ENCODE peak calls at places on chromosomes 13 and 19, in ten cellular contexts. S is activated CD4-positive, alpha-beta T cell treated with anti-CD3 and anti-CD28 coated beads, Interleukin-2, amount 10 ng/mL, durations not matched to agents 24 days and 14 days; M is A549; I is epithelial cell of prostate; A is neuronal stem cell; Z is GOT3; W is frontal cortex; D is BJ; Q is stimulated activated CD4-positive, alpha-beta T cell treated with anti-CD3 and anti-CD28 coated beads, Interleukin-1b, Interleukin-23, amount 100 ng/mL, for 48 hours; U is NCI-H2081. B is an unnamed sample.

GRCh38 chr19:29516821-29517395 is 8.9 kb upstream of the VSTM2B start:
- DNase-seq in S (no peak), M (no peak), I (no peak), A (no peak), Z (no peak), W (no peak), D (no peak), Q (no peak), U (no peak), B (no peak)

GRCh38 chr19:6393982-6394412 is 1.0 kb upstream of the GTF2F1 start:
- DNase-seq in S (no peak), M (no peak), I (no peak), A (no peak), Z (no peak), W (peak), D (no peak), Q (peak), U (no peak), B (no peak)

GRCh38 chr19:17996826-17997316 is 11.1 kb upstream of the ARRDC2 start:
- DNase-seq in S (peak), M (peak), I (no peak), A (peak), Z (peak), W (peak), D (no peak), Q (peak), U (peak), B (peak)

GRCh38 chr13:101127741-101128353 is 288.5 kb downstream of the NALCN start:
- DNase-seq in S (peak), M (peak), I (no peak), A (peak), Z (no peak), W (peak), D (no peak), Q (no peak), U (peak), B (no peak)

GRCh38 chr13:76667551-76667950 is 218.7 kb downstream of the KCTD12 start:
- DNase-seq in S (no peak), M (peak), I (no peak), A (no peak), Z (no peak), W (no peak), D (no peak), Q (no peak), U (no peak), B (peak)

GRCh38 chr19:17149393-17150135 is 65.6 kb upstream of the USE1 start:
- DNase-seq in S (no peak), M (no peak), I (no peak), A (no peak), Z (no peak), W (no peak), D (no peak), Q (no peak), U (no peak), B (no peak)

GRCh38 chr13:95160112-95160906 is 140.9 kb downstream of the ABCC4 start:
- DNase-seq in S (no peak), M (peak), I (no peak), A (no peak), Z (no peak), W (no peak), D (no peak), Q (no peak), U (peak), B (no peak)

GRCh38 chr13:103883152-103883551 is 816.9 kb upstream of the SLC10A2 start:
- DNase-seq in S (no peak), M (peak), I (peak), A (peak), Z (peak), W (peak), D (peak), Q (no peak), U (peak), B (peak)

GRCh38 chr19:27975419-27976005 is 1237.4 kb downstream of the UQCRFS1 start:
- DNase-seq in S (no peak), M (no peak), I (no peak), A (no peak), Z (no peak), W (no peak), D (no peak), Q (no peak), U (no peak), B (no peak)

GRCh38 chr13:51262501-51263211 is 40.5 kb downstream of the FAM124A start:
- DNase-seq in S (no peak), M (no peak), I (no peak), A (no peak), Z (no peak), W (no peak), D (no peak), Q (no peak), U (no peak), B (peak)

GRCh38 chr19:41421314-41421713 is 5.9 kb downstream of the B3GNT8 start:
- DNase-seq in S (no peak), M (no peak), I (no peak), A (no peak), Z (no peak), W (no peak), D (no peak), Q (no peak), U (peak), B (no peak)

GRCh38 chr13:19781526-19781925 is 1.2 kb downstream of the PSPC1 start:
- DNase-seq in S (peak), M (peak), I (no peak), A (no peak), Z (no peak), W (no peak), D (no peak), Q (no peak), U (no peak), B (no peak)

GRCh38 chr13:60214213-60215079 is 50.7 kb upstream of the DIAPH3 start:
- DNase-seq in S (no peak), M (no peak), I (no peak), A (no peak), Z (no peak), W (no peak), D (no peak), Q (no peak), U (no peak), B (no peak)

GRCh38 chr13:27483421-27483820 is 33.1 kb upstream of the MTIF3 start:
- DNase-seq in S (no peak), M (no peak), I (no peak), A (no peak), Z (no peak), W (no peak), D (no peak), Q (no peak), U (no peak), B (no peak)

GRCh38 chr13:24264976-24265375 is 44.4 kb upstream of the C1QTNF9 start:
- DNase-seq in S (peak), M (no peak), I (no peak), A (no peak), Z (no peak), W (no peak), D (no peak), Q (peak), U (no peak), B (no peak)

GRCh38 chr13:94009696-94010095 is 469.8 kb downstream of the DCT start:
- DNase-seq in S (no peak), M (no peak), I (no peak), A (no peak), Z (no peak), W (no peak), D (peak), Q (no peak), U (no peak), B (no peak)

GRCh38 chr19:10593820-10594637 is 6.9 kb upstream of the AP1M2 start:
- DNase-seq in S (no peak), M (no peak), I (no peak), A (no peak), Z (no peak), W (peak), D (no peak), Q (no peak), U (no peak), B (peak)

GRCh38 chr19:39372047-39372802 is 18.7 kb downstream of the PAF1 start:
- DNase-seq in S (no peak), M (no peak), I (no peak), A (no peak), Z (no peak), W (no peak), D (peak), Q (no peak), U (no peak), B (no peak)

GRCh38 chr19:41863209-41863931 is 3.3 kb downstream of the RPS19 start:
- DNase-seq in S (no peak), M (no peak), I (no peak), A (no peak), Z (no peak), W (no peak), D (no peak), Q (no peak), U (no peak), B (no peak)

GRCh38 chr19:13684021-13684420 is 80.3 kb upstream of the MRI1 start:
- DNase-seq in S (no peak), M (no peak), I (no peak), A (no peak), Z (no peak), W (no peak), D (no peak), Q (no peak), U (no peak), B (no peak)

GRCh38 chr19:36916991-36917390 is 859 bp downstream of the ZNF568 start:
- DNase-seq in S (peak), M (peak), I (peak), A (peak), Z (no peak), W (no peak), D (peak), Q (no peak), U (peak), B (no peak)

GRCh38 chr19:17871878-17872250 is at the start of gene SLC5A5:
- DNase-seq in S (peak), M (no peak), I (no peak), A (no peak), Z (no peak), W (no peak), D (no peak), Q (peak), U (no peak), B (peak)

GRCh38 chr13:25881946-25882574 is 169.8 kb downstream of the SHISA2 start:
- DNase-seq in S (no peak), M (no peak), I (no peak), A (peak), Z (no peak), W (no peak), D (no peak), Q (no peak), U (peak), B (peak)

B was measured in Caco-2.